ENCODE peak calls at places on chromosomes 4 and X, in eight cellular contexts. One of them, this sample, is unnamed.

GRCh38 chrX:40807384-40807783 is 72.0 kb upstream of the MED14 start:
- DNase-seq in left ventricle myocardium inferior: no peak
- DNase-seq in neuronal stem cell: no peak
- DNase-seq in AG04450: no peak
- DNase-seq in left lung: no peak
- DNase-seq in iPS DF 6.9: no peak
- DNase-seq in CD4-positive, CD25-positive, alpha-beta regulatory T cell: no peak
- DNase-seq in HCT116: no peak
- DNase-seq in this sample: no peak

GRCh38 chr4:108427946-108428345 is 192.4 kb upstream of the RPL34 start:
- DNase-seq in iPS DF 6.9: no peak
- DNase-seq in neuronal stem cell: no peak
- DNase-seq in AG04450: no peak
- DNase-seq in CD4-positive, CD25-positive, alpha-beta regulatory T cell: no peak
- DNase-seq in left lung: no peak
- DNase-seq in HCT116: no peak
- DNase-seq in left ventricle myocardium inferior: no peak
- DNase-seq in this sample: no peak

GRCh38 chr4:144646523-144647094 is 653 bp downstream of the HHIP start:
- DNase-seq in HCT116: no peak
- DNase-seq in left lung: no peak
- DNase-seq in neuronal stem cell: no peak
- DNase-seq in left ventricle myocardium inferior: no peak
- DNase-seq in iPS DF 6.9: no peak
- DNase-seq in AG04450: no peak
- DNase-seq in CD4-positive, CD25-positive, alpha-beta regulatory T cell: no peak
- DNase-seq in this sample: no peak

GRCh38 chr4:38967260-38968095 is 64.7 kb downstream of the TMEM156 start:
- DNase-seq in AG04450: peak
- DNase-seq in HCT116: peak
- DNase-seq in iPS DF 6.9: no peak
- DNase-seq in left ventricle myocardium inferior: no peak
- DNase-seq in CD4-positive, CD25-positive, alpha-beta regulatory T cell: no peak
- DNase-seq in left lung: no peak
- DNase-seq in neuronal stem cell: no peak
- DNase-seq in this sample: no peak

GRCh38 chr4:169079942-169080827 is 70.1 kb upstream of the CBR4 start:
- DNase-seq in left ventricle myocardium inferior: peak
- DNase-seq in HCT116: no peak
- DNase-seq in AG04450: no peak
- DNase-seq in iPS DF 6.9: no peak
- DNase-seq in CD4-positive, CD25-positive, alpha-beta regulatory T cell: no peak
- DNase-seq in neuronal stem cell: no peak
- DNase-seq in left lung: no peak
- DNase-seq in this sample: no peak

GRCh38 chr4:6880691-6881090 is 28.9 kb upstream of the TBC1D14 start:
- DNase-seq in HCT116: no peak
- DNase-seq in iPS DF 6.9: no peak
- DNase-seq in AG04450: no peak
- DNase-seq in left ventricle myocardium inferior: no peak
- DNase-seq in left lung: no peak
- DNase-seq in CD4-positive, CD25-positive, alpha-beta regulatory T cell: no peak
- DNase-seq in neuronal stem cell: no peak
- DNase-seq in this sample: no peak

GRCh38 chrX:97397371-97397770 is 513.7 kb downstream of the RPA4 start:
- DNase-seq in neuronal stem cell: no peak
- DNase-seq in AG04450: no peak
- DNase-seq in HCT116: no peak
- DNase-seq in CD4-positive, CD25-positive, alpha-beta regulatory T cell: no peak
- DNase-seq in left ventricle myocardium inferior: no peak
- DNase-seq in iPS DF 6.9: no peak
- DNase-seq in left lung: no peak
- DNase-seq in this sample: no peak

GRCh38 chr4:186201535-186202230 is 10.3 kb downstream of the CYP4V2 start:
- DNase-seq in neuronal stem cell: peak
- DNase-seq in AG04450: no peak
- DNase-seq in CD4-positive, CD25-positive, alpha-beta regulatory T cell: peak
- DNase-seq in HCT116: peak
- DNase-seq in iPS DF 6.9: peak
- DNase-seq in left ventricle myocardium inferior: peak
- DNase-seq in left lung: no peak
- DNase-seq in this sample: no peak

GRCh38 chr4:159312236-159312635 is 209.4 kb downstream of the RAPGEF2 start:
- DNase-seq in neuronal stem cell: no peak
- DNase-seq in HCT116: no peak
- DNase-seq in iPS DF 6.9: no peak
- DNase-seq in CD4-positive, CD25-positive, alpha-beta regulatory T cell: peak
- DNase-seq in AG04450: no peak
- DNase-seq in left ventricle myocardium inferior: no peak
- DNase-seq in left lung: no peak
- DNase-seq in this sample: no peak

GRCh38 chrX:39848900-39849299 is 248.9 kb downstream of the BCOR start:
- DNase-seq in iPS DF 6.9: no peak
- DNase-seq in AG04450: peak
- DNase-seq in HCT116: no peak
- DNase-seq in CD4-positive, CD25-positive, alpha-beta regulatory T cell: no peak
- DNase-seq in neuronal stem cell: no peak
- DNase-seq in left lung: no peak
- DNase-seq in left ventricle myocardium inferior: no peak
- DNase-seq in this sample: no peak

GRCh38 chr4:149145803-149146202 is 669.8 kb downstream of the IQCM start:
- DNase-seq in HCT116: no peak
- DNase-seq in AG04450: peak
- DNase-seq in left lung: no peak
- DNase-seq in iPS DF 6.9: no peak
- DNase-seq in CD4-positive, CD25-positive, alpha-beta regulatory T cell: no peak
- DNase-seq in neuronal stem cell: no peak
- DNase-seq in left ventricle myocardium inferior: no peak
- DNase-seq in this sample: peak

GRCh38 chr4:141391293-141391692 is 170.6 kb downstream of the ZNF330 start:
- DNase-seq in AG04450: no peak
- DNase-seq in left ventricle myocardium inferior: no peak
- DNase-seq in HCT116: no peak
- DNase-seq in left lung: no peak
- DNase-seq in neuronal stem cell: no peak
- DNase-seq in iPS DF 6.9: no peak
- DNase-seq in CD4-positive, CD25-positive, alpha-beta regulatory T cell: no peak
- DNase-seq in this sample: no peak

GRCh38 chr4:99887837-99888236 is 6.4 kb downstream of the LAMTOR3 start:
- DNase-seq in iPS DF 6.9: no peak
- DNase-seq in HCT116: no peak
- DNase-seq in AG04450: no peak
- DNase-seq in left lung: no peak
- DNase-seq in neuronal stem cell: no peak
- DNase-seq in left ventricle myocardium inferior: no peak
- DNase-seq in CD4-positive, CD25-positive, alpha-beta regulatory T cell: no peak
- DNase-seq in this sample: no peak

DNA sequence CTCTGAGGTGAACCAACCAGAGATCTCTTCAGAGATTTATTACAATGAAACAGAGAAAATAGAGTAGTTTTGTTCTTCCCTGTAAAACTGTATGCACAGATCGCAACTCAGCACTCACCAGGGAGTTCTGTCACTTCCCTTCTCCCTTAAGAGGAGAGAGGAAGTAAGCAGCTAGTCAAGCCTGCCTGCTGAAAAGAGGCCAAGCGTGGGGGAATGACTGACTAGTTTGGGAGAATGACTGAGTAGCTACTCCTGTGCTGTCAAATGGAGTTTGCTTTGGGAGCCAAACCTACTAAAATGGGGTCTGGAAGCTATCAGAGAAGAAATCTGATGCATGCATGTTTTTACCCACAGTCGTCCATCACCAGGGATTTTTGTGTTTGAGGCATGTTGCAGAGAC is 54.5 kb upstream of the LHFPL1 start:
- DNase-seq in AG04450: no peak
- DNase-seq in CD4-positive, CD25-positive, alpha-beta regulatory T cell: no peak
- DNase-seq in left lung: no peak
- DNase-seq in HCT116: no peak
- DNase-seq in neuronal stem cell: no peak
- DNase-seq in left ventricle myocardium inferior: no peak
- DNase-seq in iPS DF 6.9: no peak
- DNase-seq in this sample: no peak
- H3K27ac ChIP-seq in AG04450: no peak
- H3K27ac ChIP-seq in CD4-positive, CD25-positive, alpha-beta regulatory T cell: no peak
- H3K27ac ChIP-seq in left lung: no peak
- H3K27ac ChIP-seq in HCT116: no peak
- H3K27ac ChIP-seq in neuronal stem cell: no peak
- H3K27ac ChIP-seq in left ventricle myocardium inferior: no peak
- H3K27ac ChIP-seq in iPS DF 6.9: no peak
- H3K27ac ChIP-seq in this sample: no peak

GRCh38 chrX:2351321-2351720 is 149.5 kb downstream of the DHRSX start:
- DNase-seq in iPS DF 6.9: no peak
- DNase-seq in AG04450: peak
- DNase-seq in CD4-positive, CD25-positive, alpha-beta regulatory T cell: no peak
- DNase-seq in left ventricle myocardium inferior: no peak
- DNase-seq in HCT116: no peak
- DNase-seq in left lung: no peak
- DNase-seq in neuronal stem cell: no peak
- DNase-seq in this sample: peak
- H3K27ac ChIP-seq in iPS DF 6.9: no peak
- H3K27ac ChIP-seq in AG04450: peak
- H3K27ac ChIP-seq in CD4-positive, CD25-positive, alpha-beta regulatory T cell: no peak
- H3K27ac ChIP-seq in left ventricle myocardium inferior: peak
- H3K27ac ChIP-seq in HCT116: peak
- H3K27ac ChIP-seq in left lung: no peak
- H3K27ac ChIP-seq in neuronal stem cell: no peak
- H3K27ac ChIP-seq in this sample: no peak

GRCh38 chr4:28523791-28524190 is 1663.2 kb downstream of the STIM2 start:
- DNase-seq in left lung: no peak
- DNase-seq in iPS DF 6.9: no peak
- DNase-seq in HCT116: no peak
- DNase-seq in CD4-positive, CD25-positive, alpha-beta regulatory T cell: no peak
- DNase-seq in neuronal stem cell: no peak
- DNase-seq in AG04450: no peak
- DNase-seq in left ventricle myocardium inferior: no peak
- DNase-seq in this sample: no peak

GRCh38 chr4:28518781-28519180 is 1658.1 kb downstream of the STIM2 start:
- DNase-seq in HCT116: no peak
- DNase-seq in CD4-positive, CD25-positive, alpha-beta regulatory T cell: no peak
- DNase-seq in neuronal stem cell: no peak
- DNase-seq in AG04450: no peak
- DNase-seq in left ventricle myocardium inferior: no peak
- DNase-seq in left lung: no peak
- DNase-seq in iPS DF 6.9: no peak
- DNase-seq in this sample: no peak
- H3K27ac ChIP-seq in HCT116: no peak
- H3K27ac ChIP-seq in CD4-positive, CD25-positive, alpha-beta regulatory T cell: no peak
- H3K27ac ChIP-seq in neuronal stem cell: no peak
- H3K27ac ChIP-seq in AG04450: no peak
- H3K27ac ChIP-seq in left ventricle myocardium inferior: no peak
- H3K27ac ChIP-seq in left lung: no peak
- H3K27ac ChIP-seq in iPS DF 6.9: no peak
- H3K27ac ChIP-seq in this sample: no peak

DNA sequence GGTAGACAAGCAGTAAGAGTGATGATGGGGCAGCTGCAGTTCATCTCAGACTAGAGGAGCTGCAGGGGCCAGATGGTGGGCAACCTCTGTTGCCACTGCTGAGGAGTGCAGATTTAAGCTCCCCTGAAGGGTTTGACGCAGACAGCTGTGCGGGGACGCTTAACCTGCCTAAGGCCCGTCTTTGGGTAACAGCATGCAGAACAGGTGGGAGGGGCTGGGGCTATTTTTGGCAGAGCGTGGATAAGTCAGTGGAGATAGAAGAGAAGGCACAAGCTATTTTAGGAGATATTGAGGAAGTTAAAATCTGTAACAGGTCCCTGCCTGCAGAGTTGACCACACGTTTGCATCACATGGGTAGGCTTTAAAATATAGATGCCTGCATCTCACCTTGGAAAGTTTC is 10.5 kb downstream of the CD99 start:
- DNase-seq in iPS DF 6.9: no peak
- DNase-seq in AG04450: no peak
- DNase-seq in left lung: no peak
- DNase-seq in CD4-positive, CD25-positive, alpha-beta regulatory T cell: no peak
- DNase-seq in HCT116: no peak
- DNase-seq in neuronal stem cell: no peak
- DNase-seq in left ventricle myocardium inferior: peak
- DNase-seq in this sample: no peak
- H3K27ac ChIP-seq in iPS DF 6.9: no peak
- H3K27ac ChIP-seq in AG04450: no peak
- H3K27ac ChIP-seq in left lung: no peak
- H3K27ac ChIP-seq in CD4-positive, CD25-positive, alpha-beta regulatory T cell: no peak
- H3K27ac ChIP-seq in HCT116: no peak
- H3K27ac ChIP-seq in neuronal stem cell: no peak
- H3K27ac ChIP-seq in left ventricle myocardium inferior: peak
- H3K27ac ChIP-seq in this sample: no peak

GRCh38 chr4:112908511-112908910 is 140.9 kb upstream of the ANK2 start:
- DNase-seq in left lung: no peak
- DNase-seq in CD4-positive, CD25-positive, alpha-beta regulatory T cell: no peak
- DNase-seq in HCT116: no peak
- DNase-seq in AG04450: no peak
- DNase-seq in neuronal stem cell: no peak
- DNase-seq in iPS DF 6.9: no peak
- DNase-seq in left ventricle myocardium inferior: no peak
- DNase-seq in this sample: no peak

GRCh38 chr4:112905728-112906127 is 143.7 kb upstream of the ANK2 start:
- DNase-seq in CD4-positive, CD25-positive, alpha-beta regulatory T cell: no peak
- DNase-seq in iPS DF 6.9: no peak
- DNase-seq in neuronal stem cell: no peak
- DNase-seq in left lung: no peak
- DNase-seq in AG04450: no peak
- DNase-seq in HCT116: no peak
- DNase-seq in left ventricle myocardium inferior: no peak
- DNase-seq in this sample: no peak

GRCh38 chr4:112910109-112910736 is 139.2 kb upstream of the ANK2 start:
- DNase-seq in iPS DF 6.9: no peak
- DNase-seq in HCT116: no peak
- DNase-seq in AG04450: no peak
- DNase-seq in left ventricle myocardium inferior: no peak
- DNase-seq in left lung: no peak
- DNase-seq in neuronal stem cell: no peak
- DNase-seq in CD4-positive, CD25-positive, alpha-beta regulatory T cell: no peak
- DNase-seq in this sample: no peak
- H3K27ac ChIP-seq in iPS DF 6.9: no peak
- H3K27ac ChIP-seq in HCT116: no peak
- H3K27ac ChIP-seq in AG04450: no peak
- H3K27ac ChIP-seq in left ventricle myocardium inferior: peak
- H3K27ac ChIP-seq in left lung: no peak
- H3K27ac ChIP-seq in neuronal stem cell: peak
- H3K27ac ChIP-seq in CD4-positive, CD25-positive, alpha-beta regulatory T cell: no peak
- H3K27ac ChIP-seq in this sample: no peak

DNA sequence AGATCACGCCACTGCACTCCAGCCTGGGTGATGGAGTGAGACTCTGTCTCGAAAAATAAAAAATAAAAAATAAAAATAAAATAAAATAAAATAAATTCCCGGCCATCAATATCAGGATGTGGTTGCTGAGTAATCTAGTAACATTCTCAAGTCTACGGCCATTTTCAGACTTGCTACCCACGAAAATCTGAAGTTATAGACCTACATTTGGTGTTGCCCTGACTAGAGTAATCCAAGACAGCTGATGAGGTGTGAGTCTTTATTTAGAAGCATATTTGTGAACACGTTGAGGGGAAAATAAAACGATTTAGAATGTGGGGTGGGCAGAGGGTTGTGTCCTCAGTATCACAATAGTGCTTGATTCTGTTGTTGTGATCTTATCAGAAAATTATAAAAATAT is 130.2 kb upstream of the MID1 start:
- DNase-seq in neuronal stem cell: no peak
- DNase-seq in left ventricle myocardium inferior: no peak
- DNase-seq in HCT116: no peak
- DNase-seq in CD4-positive, CD25-positive, alpha-beta regulatory T cell: no peak
- DNase-seq in left lung: no peak
- DNase-seq in iPS DF 6.9: no peak
- DNase-seq in AG04450: no peak
- DNase-seq in this sample: no peak
- H3K27ac ChIP-seq in neuronal stem cell: no peak
- H3K27ac ChIP-seq in left ventricle myocardium inferior: no peak
- H3K27ac ChIP-seq in HCT116: no peak
- H3K27ac ChIP-seq in CD4-positive, CD25-positive, alpha-beta regulatory T cell: no peak
- H3K27ac ChIP-seq in left lung: no peak
- H3K27ac ChIP-seq in iPS DF 6.9: no peak
- H3K27ac ChIP-seq in AG04450: no peak
- H3K27ac ChIP-seq in this sample: no peak